ENCODE peak calls at places on chromosome 14, in ten cellular contexts. N, B, C, Z, H, J, Y, K, L and D are unnamed samples.

GRCh38 chr14:94062344-94062904 is 18.6 kb downstream of the DDX24 start:
- DNase-seq in N (no peak), B (no peak), C (no peak), Z (peak), H (peak), J (no peak), Y (no peak), K (peak), L (no peak), D (no peak)

GRCh38 chr14:64303471-64303917 is 9.3 kb upstream of the ESR2 start:
- DNase-seq in N (peak), B (no peak), C (peak), Z (peak), H (peak), J (no peak), Y (no peak), K (no peak), L (no peak), D (peak)

GRCh38 chr14:20841096-20841495 is 38.5 kb upstream of the RNASE1 start:
- DNase-seq in N (no peak), B (no peak), C (no peak), Z (no peak), H (no peak), J (no peak), Y (no peak), K (no peak), L (no peak), D (no peak)

GRCh38 chr14:28308727-28309126 is 457.9 kb upstream of the FOXG1 start:
- DNase-seq in N (no peak), B (no peak), C (no peak), Z (peak), H (no peak), J (no peak), Y (no peak), K (no peak), L (no peak), D (peak)

GRCh38 chr14:71290960-71291466 is 383.8 kb downstream of the PCNX1 start:
- DNase-seq in N (no peak), B (no peak), C (no peak), Z (peak), H (peak), J (no peak), Y (no peak), K (peak), L (no peak), D (peak)

GRCh38 chr14:100864960-100865681 is 38.4 kb downstream of the RTL1 start:
- DNase-seq in N (no peak), B (no peak), C (no peak), Z (no peak), H (no peak), J (no peak), Y (no peak), K (no peak), L (no peak), D (peak)

GRCh38 chr14:49586673-49587460 is 687 bp upstream of the RPS29 start:
- DNase-seq in N (peak), B (no peak), C (peak), Z (peak), H (peak), J (peak), Y (peak), K (peak), L (peak), D (peak)

GRCh38 chr14:73235531-73236155 is 1.7 kb upstream of the PAPLN start:
- DNase-seq in N (no peak), B (no peak), C (no peak), Z (no peak), H (no peak), J (peak), Y (no peak), K (peak), L (no peak), D (no peak)